ENCODE peak calls at places on chromosomes 2 and 18, in four cellular contexts. One of them, this sample, is unnamed.
A peak's percentile ranks its signal among the peaks of the same experiment; 100 is the strongest.

GRCh38 chr18:59056706-59057492 is 82.8 kb upstream of the SEC11C start:
- DNase-seq in psoas muscle: peak; percentile 85
- DNase-seq in esophagus squamous epithelium: no peak
- DNase-seq in A549: no peak
- DNase-seq in this sample: no peak

GRCh38 chr2:109143214-109144187 is 14.5 kb downstream of the SH3RF3 start:
- DNase-seq in psoas muscle: no peak
- DNase-seq in esophagus squamous epithelium: no peak
- DNase-seq in A549: no peak
- DNase-seq in this sample: no peak

GRCh38 chr2:68018727-68019126 is 44.1 kb downstream of the C1D start:
- DNase-seq in psoas muscle: no peak
- DNase-seq in esophagus squamous epithelium: no peak
- DNase-seq in A549: no peak
- DNase-seq in this sample: no peak

GRCh38 chr18:59272971-59273935 is at the start of gene RAX:
- DNase-seq in psoas muscle: no peak
- DNase-seq in esophagus squamous epithelium: no peak
- DNase-seq in A549: peak; percentile 52
- DNase-seq in this sample: no peak

GRCh38 chr2:101571951-101572350 is 97.0 kb upstream of the RFX8 start:
- DNase-seq in psoas muscle: no peak
- DNase-seq in esophagus squamous epithelium: no peak
- DNase-seq in A549: no peak
- DNase-seq in this sample: no peak

GRCh38 chr2:193556766-193557470 is 1362.2 kb upstream of the TMEFF2 start:
- DNase-seq in psoas muscle: no peak
- DNase-seq in esophagus squamous epithelium: no peak
- DNase-seq in A549: no peak
- DNase-seq in this sample: no peak

GRCh38 chr2:95308426-95308990 is 11.4 kb downstream of the KCNIP3 start:
- DNase-seq in psoas muscle: no peak
- DNase-seq in esophagus squamous epithelium: no peak
- DNase-seq in A549: no peak
- DNase-seq in this sample: no peak

GRCh38 chr18:11570770-11571169 is 38.6 kb upstream of the SLC35G4 start:
- DNase-seq in psoas muscle: no peak
- DNase-seq in esophagus squamous epithelium: no peak
- DNase-seq in A549: no peak
- DNase-seq in this sample: no peak

GRCh38 chr2:3780477-3781402 is 77.4 kb downstream of the DCDC2C start:
- DNase-seq in psoas muscle: peak; percentile 55
- DNase-seq in esophagus squamous epithelium: no peak
- DNase-seq in A549: peak; percentile 76
- DNase-seq in this sample: peak; percentile 65

GRCh38 chr2:127609818-127610217 is 36.1 kb upstream of the GPR17 start:
- DNase-seq in psoas muscle: no peak
- DNase-seq in esophagus squamous epithelium: no peak
- DNase-seq in A549: no peak
- DNase-seq in this sample: no peak

GRCh38 chr2:101688266-101688665 is 9.2 kb upstream of the MAP4K4 start:
- DNase-seq in psoas muscle: no peak
- DNase-seq in esophagus squamous epithelium: no peak
- DNase-seq in A549: no peak
- DNase-seq in this sample: no peak

DNA sequence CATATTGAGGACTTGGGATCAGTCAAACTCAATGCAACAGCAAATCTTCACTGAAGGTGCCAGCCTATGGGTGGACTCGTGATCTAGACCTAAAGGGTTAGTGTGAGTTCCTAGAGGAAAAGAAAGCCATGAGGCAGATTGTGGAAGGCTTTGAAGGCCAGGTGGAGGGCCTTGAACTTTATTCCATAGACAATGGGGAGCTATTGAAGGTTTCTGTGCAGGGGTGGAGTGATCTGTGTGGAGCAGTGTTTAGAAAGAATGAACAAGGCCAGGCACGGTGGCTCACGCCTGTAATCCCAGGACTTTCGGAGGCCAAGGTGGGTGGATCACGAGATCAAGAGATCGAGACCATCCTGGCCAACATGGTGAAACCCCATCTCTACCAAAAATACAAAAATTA is 61.5 kb downstream of the EPAS1 start:
- DNase-seq in psoas muscle: no peak
- DNase-seq in esophagus squamous epithelium: no peak
- DNase-seq in A549: no peak
- DNase-seq in this sample: no peak
- H3K4me1 ChIP-seq in psoas muscle: no peaks in the 10 kb centered on the region
- H3K4me1 ChIP-seq in esophagus squamous epithelium: no peaks in the 10 kb centered on the region
- H3K4me1 ChIP-seq in A549: peaks cover 9% of the 10 kb centered on the region
- H3K4me1 ChIP-seq in this sample: peaks cover 68% of the 10 kb centered on the region

DNA sequence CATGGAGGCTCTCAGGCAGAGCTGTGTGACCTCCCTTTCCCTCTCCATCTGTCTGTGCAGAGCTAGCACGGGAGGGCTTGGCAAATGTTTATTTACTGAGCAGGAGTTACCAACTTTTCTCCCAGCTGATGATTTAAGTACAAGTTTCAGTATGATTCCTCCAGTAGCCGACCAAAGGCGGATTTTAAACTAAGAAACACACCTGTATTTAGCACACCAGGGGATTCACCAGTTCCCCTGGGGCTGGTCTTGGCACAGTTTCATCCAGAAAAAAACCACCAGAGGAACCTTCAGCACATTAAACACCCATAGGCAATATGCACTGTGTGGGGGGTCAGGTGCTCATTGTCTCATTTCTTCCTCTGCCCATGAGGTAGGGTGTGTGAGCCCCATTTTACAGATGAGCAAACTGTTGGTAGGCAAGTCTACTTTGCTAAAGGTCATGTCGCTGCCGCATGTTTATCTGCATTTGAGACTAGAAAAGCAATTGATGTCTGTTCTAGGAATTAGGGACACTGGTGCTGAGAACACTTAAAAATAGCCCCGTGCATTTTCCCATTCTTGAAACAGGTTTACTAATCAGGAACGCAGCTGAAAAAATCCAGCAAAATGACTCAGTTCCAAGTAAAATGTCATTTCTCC is 167.0 kb upstream of the ID2 start:
- DNase-seq in psoas muscle: no peak
- DNase-seq in esophagus squamous epithelium: no peak
- DNase-seq in A549: no peak
- DNase-seq in this sample: peak; percentile 3
- H3K4me1 ChIP-seq in psoas muscle: no peaks in the 10 kb centered on the region
- H3K4me1 ChIP-seq in esophagus squamous epithelium: no peaks in the 10 kb centered on the region
- H3K4me1 ChIP-seq in A549: no peaks in the 10 kb centered on the region
- H3K4me1 ChIP-seq in this sample: peaks cover 12% of the 10 kb centered on the region

DNA sequence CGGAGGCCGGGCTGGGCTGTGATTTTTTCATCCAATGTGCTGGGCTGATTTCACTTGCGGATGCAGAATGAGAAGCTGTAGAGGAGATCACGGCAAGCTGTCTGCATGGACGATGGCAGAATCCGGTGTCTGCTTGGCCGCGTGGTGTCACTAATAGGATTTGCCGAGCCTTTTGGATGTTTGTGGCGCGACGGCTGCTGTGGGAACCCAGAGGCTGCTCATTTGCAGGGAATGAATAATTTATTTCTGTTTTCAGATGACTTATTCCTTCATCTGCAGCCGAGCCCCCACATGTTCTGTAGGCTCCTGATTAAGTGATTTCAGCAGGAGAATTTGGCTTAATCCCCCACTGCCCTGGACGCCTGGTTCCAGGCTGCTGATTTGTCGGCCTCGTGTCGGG is 62.6 kb downstream of the ODC1 start:
- DNase-seq in psoas muscle: no peak
- DNase-seq in esophagus squamous epithelium: no peak
- DNase-seq in A549: no peak
- DNase-seq in this sample: no peak
- H3K4me1 ChIP-seq in psoas muscle: peaks cover 8% of the 10 kb centered on the region
- H3K4me1 ChIP-seq in esophagus squamous epithelium: peaks cover 29% of the 10 kb centered on the region
- H3K4me1 ChIP-seq in A549: peaks cover 98% of the 10 kb centered on the region
- H3K4me1 ChIP-seq in this sample: peaks cover 100% of the 10 kb centered on the region

GRCh38 chr2:100427111-100427510 is 9.6 kb upstream of the CHST10 start:
- DNase-seq in psoas muscle: no peak
- DNase-seq in esophagus squamous epithelium: no peak
- DNase-seq in A549: no peak
- DNase-seq in this sample: no peak
- H3K4me1 ChIP-seq in psoas muscle: no peaks in the 10 kb centered on the region
- H3K4me1 ChIP-seq in esophagus squamous epithelium: no peaks in the 10 kb centered on the region
- H3K4me1 ChIP-seq in A549: no peaks in the 10 kb centered on the region
- H3K4me1 ChIP-seq in this sample: no peaks in the 10 kb centered on the region

DNA sequence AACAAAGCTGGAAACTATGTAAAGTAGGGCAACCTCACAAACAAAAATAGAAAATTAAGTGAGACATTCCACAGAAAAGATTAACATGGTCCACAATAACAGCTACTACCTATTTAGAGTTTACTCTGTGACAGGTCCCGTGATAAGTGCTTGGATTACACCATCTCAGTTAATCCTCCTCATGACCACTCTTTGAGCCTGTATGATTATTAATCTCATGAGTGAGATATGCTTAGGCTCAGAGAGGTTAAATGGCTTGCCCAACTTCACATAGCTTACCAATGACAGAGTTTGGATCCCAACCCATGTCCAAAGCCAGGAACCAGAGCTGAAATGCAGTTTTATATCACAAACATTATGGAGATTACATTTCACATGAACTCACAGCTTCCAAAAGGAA is 37.3 kb upstream of the KLF7 start:
- DNase-seq in psoas muscle: no peak
- DNase-seq in esophagus squamous epithelium: no peak
- DNase-seq in A549: no peak
- DNase-seq in this sample: no peak
- H3K4me1 ChIP-seq in psoas muscle: no peaks in the 10 kb centered on the region
- H3K4me1 ChIP-seq in esophagus squamous epithelium: no peaks in the 10 kb centered on the region
- H3K4me1 ChIP-seq in A549: no peaks in the 10 kb centered on the region
- H3K4me1 ChIP-seq in this sample: no peaks in the 10 kb centered on the region

GRCh38 chr2:111705711-111706323 is 178.2 kb downstream of the ANAPC1 start:
- DNase-seq in psoas muscle: no peak
- DNase-seq in esophagus squamous epithelium: no peak
- DNase-seq in A549: peak; percentile 25
- DNase-seq in this sample: no peak
- H3K4me1 ChIP-seq in psoas muscle: peaks cover 41% of the 10 kb centered on the region
- H3K4me1 ChIP-seq in esophagus squamous epithelium: peaks cover 41% of the 10 kb centered on the region
- H3K4me1 ChIP-seq in A549: peaks cover 45% of the 10 kb centered on the region
- H3K4me1 ChIP-seq in this sample: peaks cover 17% of the 10 kb centered on the region

GRCh38 chr18:62536005-62536404 is 13.2 kb downstream of the ZCCHC2 start:
- DNase-seq in psoas muscle: no peak
- DNase-seq in esophagus squamous epithelium: no peak
- DNase-seq in A549: no peak
- DNase-seq in this sample: no peak

GRCh38 chr18:62537946-62538345 is 15.1 kb downstream of the ZCCHC2 start:
- DNase-seq in psoas muscle: no peak
- DNase-seq in esophagus squamous epithelium: no peak
- DNase-seq in A549: no peak
- DNase-seq in this sample: no peak

GRCh38 chr18:62538881-62539280 is 16.1 kb downstream of the ZCCHC2 start:
- DNase-seq in psoas muscle: no peak
- DNase-seq in esophagus squamous epithelium: no peak
- DNase-seq in A549: no peak
- DNase-seq in this sample: no peak

GRCh38 chr18:62539284-62540168 is 16.7 kb downstream of the ZCCHC2 start:
- DNase-seq in psoas muscle: no peak
- DNase-seq in esophagus squamous epithelium: no peak
- DNase-seq in A549: no peak
- DNase-seq in this sample: no peak

DNA sequence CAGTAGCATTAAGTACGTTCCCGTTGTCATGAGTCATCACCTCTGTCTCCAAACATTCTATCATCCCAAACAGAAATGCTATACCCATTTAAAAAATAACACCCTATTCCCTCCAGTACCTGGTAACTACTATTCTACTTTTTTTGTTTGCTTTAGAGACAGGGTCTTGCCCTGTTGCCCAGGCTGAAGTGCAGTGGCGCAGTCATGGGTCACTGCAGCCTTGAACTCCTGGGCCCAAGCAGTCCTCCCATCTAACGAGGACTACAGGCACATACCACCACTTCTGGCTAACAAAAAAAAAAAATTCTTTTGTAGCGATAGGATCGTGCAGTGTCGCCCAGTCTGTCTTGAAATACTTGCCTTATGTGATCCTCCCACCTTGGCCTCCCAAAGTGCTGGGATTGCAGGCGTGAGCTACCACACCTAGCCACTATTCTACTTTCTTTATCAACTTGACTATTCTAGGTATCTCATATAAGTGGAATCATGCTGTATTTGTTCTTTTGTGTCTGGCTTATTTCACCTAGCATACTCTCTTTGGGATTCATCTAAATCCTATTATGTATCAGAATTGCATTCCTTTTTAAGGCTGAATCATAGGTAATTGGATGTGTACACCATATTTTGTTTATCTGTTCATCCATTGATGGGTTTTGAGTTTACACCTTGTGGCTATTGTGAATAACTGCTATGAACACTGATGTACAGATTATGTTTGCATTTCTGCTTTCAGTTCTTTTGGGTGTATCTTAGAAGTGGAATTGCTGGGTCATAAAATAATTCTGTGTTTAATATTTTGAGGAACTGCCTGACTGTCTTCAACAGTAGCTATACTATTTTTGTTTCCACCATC is 14.4 kb downstream of the ZCCHC2 start:
- DNase-seq in psoas muscle: no peak
- DNase-seq in esophagus squamous epithelium: no peak
- DNase-seq in A549: no peak
- DNase-seq in this sample: no peak
- H3K4me1 ChIP-seq in psoas muscle: peaks cover 9% of the 10 kb centered on the region
- H3K4me1 ChIP-seq in esophagus squamous epithelium: no peaks in the 10 kb centered on the region
- H3K4me1 ChIP-seq in A549: peaks cover 25% of the 10 kb centered on the region
- H3K4me1 ChIP-seq in this sample: peaks cover 15% of the 10 kb centered on the region

GRCh38 chr2:27866237-27866636 is 23.9 kb downstream of the RBKS start:
- DNase-seq in psoas muscle: no peak
- DNase-seq in esophagus squamous epithelium: no peak
- DNase-seq in A549: no peak
- DNase-seq in this sample: no peak
- H3K4me1 ChIP-seq in psoas muscle: no peaks in the 10 kb centered on the region
- H3K4me1 ChIP-seq in esophagus squamous epithelium: no peaks in the 10 kb centered on the region
- H3K4me1 ChIP-seq in A549: peaks cover 32% of the 10 kb centered on the region
- H3K4me1 ChIP-seq in this sample: no peaks in the 10 kb centered on the region

DNA sequence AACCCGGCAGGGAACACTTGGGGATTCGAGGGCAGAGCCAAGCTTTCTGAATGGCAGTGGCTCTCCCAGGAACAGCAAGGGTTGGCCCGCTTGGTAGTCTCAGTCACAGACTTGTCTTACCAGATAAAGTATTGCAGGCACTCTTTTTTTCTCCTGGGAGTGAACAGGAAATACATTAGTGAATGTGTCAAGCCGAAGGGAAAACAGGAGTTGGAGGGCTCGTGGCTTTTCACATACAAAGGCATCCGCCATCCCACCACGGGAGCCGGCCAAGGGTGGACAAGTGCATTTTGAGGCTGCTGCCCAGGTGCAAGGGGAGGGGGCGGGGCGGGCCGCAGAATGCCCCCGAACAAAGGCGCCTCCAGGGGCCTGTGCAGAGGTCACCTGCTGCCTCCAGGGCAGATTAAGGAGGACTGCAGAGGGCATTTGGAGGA is 163.3 kb upstream of the SIX3 start:
- DNase-seq in psoas muscle: no peak
- DNase-seq in esophagus squamous epithelium: no peak
- DNase-seq in A549: no peak
- DNase-seq in this sample: no peak
- H3K4me1 ChIP-seq in psoas muscle: peaks cover 8% of the 10 kb centered on the region
- H3K4me1 ChIP-seq in esophagus squamous epithelium: no peaks in the 10 kb centered on the region
- H3K4me1 ChIP-seq in A549: no peaks in the 10 kb centered on the region
- H3K4me1 ChIP-seq in this sample: no peaks in the 10 kb centered on the region

This sample was measured in lower lobe of right lung.